ENCODE peak calls at places on chromosome 9, in six cellular contexts. S, I, R, D, E and T are unnamed samples.

GRCh38 chr9:110669439-110669838 is 848 bp downstream of the MUSK start:
- DNase-seq in S (no peak), I (no peak), R (no peak), D (no peak), E (peak; percentile 28), T (no peak)

GRCh38 chr9:115198018-115198417 is 80.1 kb upstream of the TNC start:
- DNase-seq in S (peak; percentile 79), I (no peak), R (peak; percentile 67), D (no peak), E (peak; percentile 68), T (no peak)

GRCh38 chr9:94593459-94594345 is at the start of gene FBP2:
- DNase-seq in S (no peak), I (no peak), R (no peak), D (no peak), E (no peak), T (no peak)

GRCh38 chr9:88076286-88077070 is 61.8 kb downstream of the SPATA31C2 start:
- DNase-seq in S (peak; percentile 55), I (peak; percentile 54), R (peak; percentile 83), D (peak; percentile 79), E (peak; percentile 88), T (peak; percentile 83)

GRCh38 chr9:88392549-88392948 is 4.3 kb downstream of the SPIN1 start:
- DNase-seq in S (no peak), I (no peak), R (no peak), D (no peak), E (no peak), T (no peak)

GRCh38 chr9:137406876-137407589 is 15.9 kb downstream of the EXD3 start:
- DNase-seq in S (peak; percentile 44), I (peak; percentile 77), R (peak; percentile 76), D (peak; percentile 80), E (peak; percentile 74), T (peak; percentile 92)

GRCh38 chr9:123716339-123716738 is 213.6 kb downstream of the DENND1A start:
- DNase-seq in S (peak; percentile 6), I (no peak), R (no peak), D (no peak), E (no peak), T (no peak)

GRCh38 chr9:23635276-23635675 is 190.8 kb downstream of the ELAVL2 start:
- DNase-seq in S (no peak), I (no peak), R (no peak), D (no peak), E (no peak), T (no peak)

GRCh38 chr9:89541798-89542197 is 43.9 kb upstream of the SEMA4D start:
- DNase-seq in S (no peak), I (no peak), R (no peak), D (no peak), E (no peak), T (no peak)

GRCh38 chr9:93666279-93666784 is 89.9 kb downstream of the PHF2 start:
- DNase-seq in S (no peak), I (no peak), R (no peak), D (no peak), E (no peak), T (no peak)

GRCh38 chr9:137502008-137502913 is 43.1 kb upstream of the NSMF start:
- DNase-seq in S (no peak), I (no peak), R (peak; percentile 36), D (peak; percentile 64), E (no peak), T (no peak)

GRCh38 chr9:81827616-81828296 is 100.5 kb upstream of the SPATA31D4 start:
- DNase-seq in S (no peak), I (no peak), R (no peak), D (no peak), E (no peak), T (no peak)

GRCh38 chr9:129462360-129462759 is 158.5 kb downstream of the C9orf50 start:
- DNase-seq in S (no peak), I (no peak), R (no peak), D (no peak), E (no peak), T (no peak)
- H2BK15ac ChIP-seq in S (peak overlapping the region; percentile 57), I (peak overlapping the region; percentile 41), R (no peak overlapping the region), D (no peak overlapping the region), E (no peak overlapping the region), T (no peak overlapping the region)

GRCh38 chr9:111938427-111938800 is 41.8 kb downstream of the UGCG start:
- DNase-seq in S (no peak), I (no peak), R (no peak), D (no peak), E (no peak), T (no peak)

GRCh38 chr9:111934747-111935146 is 38.1 kb downstream of the UGCG start:
- DNase-seq in S (no peak), I (no peak), R (no peak), D (no peak), E (no peak), T (no peak)

GRCh38 chr9:111937781-111938426 is 41.3 kb downstream of the UGCG start:
- DNase-seq in S (peak; percentile 83), I (no peak), R (no peak), D (no peak), E (peak; percentile 45), T (no peak)

GRCh38 chr9:111937301-111937700 is 40.7 kb downstream of the UGCG start:
- DNase-seq in S (no peak), I (no peak), R (no peak), D (no peak), E (no peak), T (no peak)

DNA sequence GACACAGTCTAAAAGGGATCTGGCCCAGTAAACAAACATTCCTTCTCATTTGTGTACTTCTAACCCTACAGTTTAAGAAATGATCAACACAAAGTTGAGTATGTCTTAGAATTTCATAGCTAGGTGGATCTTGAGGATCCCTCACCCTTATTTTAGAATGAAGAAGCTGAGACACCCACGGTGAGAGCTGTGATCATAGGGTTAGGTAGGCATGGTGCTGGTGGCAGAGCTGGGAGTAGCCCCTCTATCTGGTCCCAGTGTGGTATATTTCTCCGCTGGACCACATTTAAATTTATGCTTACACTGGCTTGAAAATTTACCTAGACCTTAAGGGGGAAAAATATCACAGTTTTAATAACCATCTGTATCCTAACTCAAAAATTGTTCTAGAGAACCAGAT is 39.8 kb downstream of the UGCG start:
- DNase-seq in S (no peak), I (no peak), R (no peak), D (no peak), E (no peak), T (no peak)
- H2BK15ac ChIP-seq in S (no peak overlapping the region), I (no peak overlapping the region), R (no peak overlapping the region), D (no peak overlapping the region), E (no peak overlapping the region), T (no peak overlapping the region)

GRCh38 chr9:134161647-134162046 is 2.7 kb downstream of the RNU6ATAC start:
- DNase-seq in S (no peak), I (no peak), R (no peak), D (no peak), E (no peak), T (no peak)
- H2BK15ac ChIP-seq in S (no peak overlapping the region), I (no peak overlapping the region), R (no peak overlapping the region), D (no peak overlapping the region), E (no peak overlapping the region), T (no peak overlapping the region)

DNA sequence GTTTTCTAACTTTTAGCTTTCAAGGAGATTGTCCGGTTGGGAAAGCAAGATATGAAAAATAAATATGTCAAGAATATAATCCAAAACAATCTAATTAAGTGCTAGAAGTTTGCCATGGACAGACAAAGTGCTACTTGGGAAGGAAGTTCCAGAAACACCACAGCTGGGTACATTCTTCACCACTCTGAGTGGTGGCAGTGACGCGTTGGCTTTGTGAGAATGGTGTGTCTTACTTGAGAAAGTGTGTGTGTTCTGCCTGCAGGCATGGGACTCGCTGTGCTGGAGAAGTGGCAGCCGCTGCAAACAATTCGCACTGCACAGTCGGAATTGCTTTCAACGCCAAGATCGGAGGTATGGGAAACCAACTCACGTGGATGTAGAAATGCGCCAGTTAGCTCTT is 177.2 kb downstream of the PCSK5 start:
- DNase-seq in S (peak; percentile 1), I (no peak), R (no peak), D (no peak), E (no peak), T (no peak)
- H2BK15ac ChIP-seq in S (no peak overlapping the region), I (no peak overlapping the region), R (no peak overlapping the region), D (no peak overlapping the region), E (no peak overlapping the region), T (no peak overlapping the region)

GRCh38 chr9:70947086-70947485 is 174.3 kb downstream of the TRPM3 start:
- DNase-seq in S (peak; percentile 27), I (no peak), R (no peak), D (no peak), E (no peak), T (no peak)

GRCh38 chr9:70950270-70950669 is 171.2 kb downstream of the TRPM3 start:
- DNase-seq in S (no peak), I (no peak), R (no peak), D (no peak), E (no peak), T (no peak)

GRCh38 chr9:70947519-70947918 is 173.9 kb downstream of the TRPM3 start:
- DNase-seq in S (no peak), I (no peak), R (no peak), D (no peak), E (no peak), T (no peak)

GRCh38 chr9:70949239-70949638 is 172.2 kb downstream of the TRPM3 start:
- DNase-seq in S (no peak), I (no peak), R (no peak), D (no peak), E (no peak), T (no peak)

DNA sequence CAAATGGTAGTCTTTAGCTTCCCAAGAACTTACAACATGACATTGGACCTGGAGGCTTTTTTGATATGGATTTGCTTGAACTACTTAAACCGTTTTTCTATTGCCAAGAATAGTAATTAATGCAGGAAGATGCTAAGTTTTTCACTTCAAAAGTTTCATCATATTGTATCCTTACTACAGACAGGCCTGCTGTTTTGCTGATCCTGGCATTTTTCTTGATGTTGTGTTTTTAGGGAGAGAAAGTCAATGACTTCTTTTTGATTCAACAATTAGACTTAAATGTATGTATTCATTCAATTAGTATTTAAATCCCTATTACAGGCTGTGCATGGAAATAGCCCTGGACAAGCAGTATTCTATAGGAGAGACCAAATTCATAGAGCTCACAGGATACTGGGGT is 172.7 kb downstream of the TRPM3 start:
- DNase-seq in S (no peak), I (no peak), R (no peak), D (no peak), E (no peak), T (no peak)
- H2BK15ac ChIP-seq in S (no peak overlapping the region), I (no peak overlapping the region), R (no peak overlapping the region), D (no peak overlapping the region), E (no peak overlapping the region), T (no peak overlapping the region)

GRCh38 chr9:125841444-125841843 is 94.3 kb downstream of the PBX3 start:
- DNase-seq in S (no peak), I (no peak), R (no peak), D (no peak), E (no peak), T (no peak)
- H2BK15ac ChIP-seq in S (no peak overlapping the region), I (no peak overlapping the region), R (no peak overlapping the region), D (no peak overlapping the region), E (no peak overlapping the region), T (no peak overlapping the region)